ENCODE peak calls at places on chromosomes 2 and 18, in eight cellular contexts. J, B, E, V, Y, N, O and Q are unnamed samples.

GRCh38 chr2:45821558-45822271 is 170.2 kb downstream of the PRKCE start:
- DNase-seq in O (no peak), B (peak), Y (peak), N (peak), J (no peak), E (peak), V (no peak), Q (peak)

GRCh38 chr2:66815886-66816285 is 381.0 kb downstream of the MEIS1 start:
- DNase-seq in B (no peak), N (no peak), O (no peak), J (no peak), V (no peak), Y (no peak), E (no peak), Q (no peak)

GRCh38 chr2:127605691-127606277 is 40.2 kb upstream of the GPR17 start:
- DNase-seq in E (no peak), O (peak), Y (no peak), J (no peak), V (no peak), N (no peak), B (peak), Q (no peak)

GRCh38 chr18:8705941-8706544 is 687 bp downstream of the MTCL1 start:
- DNase-seq in N (no peak), B (peak), V (no peak), J (no peak), E (no peak), O (peak), Y (no peak), Q (no peak)

GRCh38 chr2:70261501-70261900 is 3.6 kb downstream of the PCYOX1 start:
- DNase-seq in B (no peak), N (no peak), O (no peak), E (no peak), Y (no peak), J (no peak), V (no peak), Q (no peak)

GRCh38 chr2:205770557-205770956 is 88.3 kb downstream of the NRP2 start:
- DNase-seq in B (no peak), N (no peak), E (no peak), O (peak), V (no peak), Y (no peak), J (no peak), Q (no peak)

GRCh38 chr2:224861266-224861665 is 145.1 kb upstream of the CCDC195 start:
- DNase-seq in V (no peak), E (no peak), Y (no peak), B (no peak), J (no peak), N (no peak), O (no peak), Q (no peak)

GRCh38 chr2:204665244-204665643 is 120.0 kb downstream of the PARD3B start:
- DNase-seq in O (no peak), B (no peak), E (peak), V (no peak), Y (peak), J (no peak), N (peak), Q (peak)